ENCODE peak calls at places on chromosomes 3 and 15, in ten cellular contexts. E is MCF 10A, C is A549, H is left ventricle myocardium inferior, M is fibroblast of lung, X is thoracic aorta, K is psoas muscle, V is body of pancreas, L is nephron progenitor cell, U is transverse colon. Z is an unnamed sample.

GRCh38 chr15:88738796-88739195 is 64.4 kb upstream of the ACAN start:
- DNase-seq in E (no peak), C (no peak), H (no peak), M (no peak), X (no peak), K (no peak), V (no peak), L (no peak), U (no peak), Z (no peak)

GRCh38 chr3:103002447-103002846 is 567.6 kb downstream of the ZPLD1 start:
- DNase-seq in E (peak), C (no peak), H (no peak), M (peak), X (no peak), K (no peak), V (no peak), L (no peak), U (no peak), Z (no peak)

GRCh38 chr3:36710606-36711005 is 53.7 kb downstream of the DCLK3 start:
- DNase-seq in E (no peak), C (no peak), H (no peak), M (no peak), X (no peak), K (no peak), V (no peak), L (no peak), U (no peak), Z (no peak)

GRCh38 chr3:29695905-29696238 is 415.0 kb downstream of the RBMS3 start:
- DNase-seq in E (no peak), C (no peak), H (no peak), M (no peak), X (no peak), K (no peak), V (no peak), L (no peak), U (no peak), Z (no peak)

GRCh38 chr3:12869025-12869695 is 27.8 kb upstream of the RPL32 start:
- DNase-seq in E (no peak), C (no peak), H (peak), M (no peak), X (no peak), K (peak), V (peak), L (peak), U (peak), Z (peak)

GRCh38 chr3:51692980-51693395 is 13.9 kb upstream of the GRM2 start:
- DNase-seq in E (no peak), C (no peak), H (no peak), M (no peak), X (no peak), K (no peak), V (no peak), L (no peak), U (no peak), Z (no peak)

GRCh38 chr15:88440021-88440420 is 27.2 kb downstream of the MRPL46 start:
- DNase-seq in E (peak), C (peak), H (no peak), M (peak), X (no peak), K (no peak), V (no peak), L (no peak), U (no peak), Z (no peak)

GRCh38 chr3:79052054-79052681 is 715.6 kb downstream of the ROBO1 start:
- DNase-seq in E (no peak), C (no peak), H (no peak), M (peak), X (no peak), K (no peak), V (no peak), L (peak), U (no peak), Z (no peak)

GRCh38 chr15:56835598-56836275 is 82.7 kb upstream of the TCF12 start:
- DNase-seq in E (peak), C (no peak), H (no peak), M (no peak), X (no peak), K (no peak), V (no peak), L (no peak), U (no peak), Z (no peak)

GRCh38 chr3:196067439-196067838 is 14.5 kb downstream of the TFRC start:
- DNase-seq in E (no peak), C (no peak), H (no peak), M (no peak), X (no peak), K (no peak), V (no peak), L (no peak), U (no peak), Z (no peak)

GRCh38 chr3:114770874-114771273 is 376.2 kb downstream of the ZBTB20 start:
- DNase-seq in E (peak), C (peak), H (no peak), M (peak), X (no peak), K (no peak), V (no peak), L (no peak), U (no peak), Z (no peak)

GRCh38 chr3:197700095-197700494 is 36.6 kb downstream of the RUBCN start:
- DNase-seq in E (no peak), C (no peak), H (no peak), M (no peak), X (no peak), K (no peak), V (no peak), L (no peak), U (no peak), Z (no peak)

GRCh38 chr3:55571913-55572312 is 84.8 kb upstream of the WNT5A start:
- DNase-seq in E (no peak), C (no peak), H (peak), M (no peak), X (no peak), K (peak), V (peak), L (peak), U (peak), Z (no peak)

GRCh38 chr15:90037961-90038633 is 37.0 kb downstream of the ZNF710 start:
- DNase-seq in E (peak), C (no peak), H (no peak), M (peak), X (no peak), K (peak), V (no peak), L (no peak), U (no peak), Z (no peak)

GRCh38 chr3:159828542-159828943 is 160.1 kb upstream of the IL12A start:
- DNase-seq in E (peak), C (peak), H (no peak), M (peak), X (no peak), K (no peak), V (no peak), L (no peak), U (no peak), Z (no peak)

GRCh38 chr3:144187531-144188230 is 216.1 kb downstream of the DIPK2A start:
- DNase-seq in E (no peak), C (no peak), H (no peak), M (peak), X (no peak), K (no peak), V (no peak), L (no peak), U (no peak), Z (no peak)

GRCh38 chr3:9669720-9670432 is 20.6 kb downstream of the MTMR14 start:
- DNase-seq in E (no peak), C (no peak), H (peak), M (no peak), X (no peak), K (no peak), V (peak), L (no peak), U (no peak), Z (no peak)

GRCh38 chr3:47976135-47976758 is 40.0 kb downstream of the MAP4 start:
- DNase-seq in E (no peak), C (no peak), H (no peak), M (no peak), X (no peak), K (no peak), V (no peak), L (no peak), U (no peak), Z (no peak)

GRCh38 chr3:32226875-32227500 is 11.5 kb upstream of the CMTM8 start:
- DNase-seq in E (peak), C (peak), H (no peak), M (peak), X (no peak), K (no peak), V (no peak), L (no peak), U (no peak), Z (no peak)

GRCh38 chr15:67173015-67173414 is 81.4 kb downstream of the AAGAB start:
- DNase-seq in E (no peak), C (no peak), H (no peak), M (no peak), X (no peak), K (no peak), V (no peak), L (no peak), U (no peak), Z (no peak)

GRCh38 chr3:63972987-63973386 is 50.3 kb downstream of the PSMD6 start:
- DNase-seq in E (no peak), C (no peak), H (no peak), M (no peak), X (no peak), K (no peak), V (peak), L (no peak), U (no peak), Z (no peak)

GRCh38 chr15:45678459-45679178 is 43.8 kb downstream of the SQOR start:
- DNase-seq in E (no peak), C (no peak), H (no peak), M (no peak), X (no peak), K (no peak), V (no peak), L (no peak), U (no peak), Z (no peak)

GRCh38 chr15:74548236-74548635 is 7.2 kb downstream of the ARID3B start:
- DNase-seq in E (no peak), C (no peak), H (no peak), M (no peak), X (no peak), K (no peak), V (no peak), L (no peak), U (no peak), Z (no peak)

GRCh38 chr15:25175789-25176615 is 221.2 kb downstream of the SNRPN start:
- DNase-seq in E (no peak), C (no peak), H (peak), M (no peak), X (no peak), K (peak), V (peak), L (no peak), U (peak), Z (peak)

GRCh38 chr3:138477120-138477519 is 42.7 kb downstream of the ESYT3 start:
- DNase-seq in E (no peak), C (no peak), H (no peak), M (no peak), X (no peak), K (no peak), V (no peak), L (no peak), U (no peak), Z (no peak)

GRCh38 chr15:80587007-80587406 is 108.1 kb upstream of the ABHD17C start:
- DNase-seq in E (no peak), C (no peak), H (no peak), M (no peak), X (no peak), K (no peak), V (no peak), L (no peak), U (no peak), Z (no peak)

GRCh38 chr15:85618956-85619491 is 175.7 kb downstream of the KLHL25 start:
- DNase-seq in E (peak), C (peak), H (peak), M (peak), X (peak), K (peak), V (peak), L (peak), U (peak), Z (no peak)

GRCh38 chr3:27589795-27590194 is 105.6 kb upstream of the SLC4A7 start:
- DNase-seq in E (no peak), C (no peak), H (no peak), M (no peak), X (no peak), K (no peak), V (no peak), L (no peak), U (no peak), Z (no peak)

GRCh38 chr15:92224843-92225242 is 168.8 kb upstream of the ST8SIA2 start:
- DNase-seq in E (no peak), C (no peak), H (no peak), M (no peak), X (no peak), K (no peak), V (no peak), L (no peak), U (no peak), Z (no peak)

GRCh38 chr3:126484148-126484547 is 8.5 kb upstream of the ZXDC start:
- DNase-seq in E (no peak), C (no peak), H (no peak), M (no peak), X (no peak), K (no peak), V (no peak), L (no peak), U (no peak), Z (no peak)

GRCh38 chr3:152496286-152496685 is 227.6 kb downstream of the MBNL1 start:
- DNase-seq in E (no peak), C (no peak), H (no peak), M (peak), X (no peak), K (no peak), V (no peak), L (no peak), U (no peak), Z (no peak)

GRCh38 chr3:63096248-63097058 is 181.7 kb upstream of the SYNPR start:
- DNase-seq in E (no peak), C (peak), H (no peak), M (no peak), X (no peak), K (no peak), V (no peak), L (no peak), U (no peak), Z (no peak)

GRCh38 chr3:170740726-170741591 is 129.0 kb downstream of the RPL22L1 start:
- DNase-seq in E (peak), C (peak), H (peak), M (peak), X (no peak), K (peak), V (peak), L (no peak), U (peak), Z (no peak)

GRCh38 chr3:100103558-100104441 is 10.5 kb downstream of the FILIP1L start:
- DNase-seq in E (no peak), C (no peak), H (no peak), M (peak), X (no peak), K (no peak), V (peak), L (no peak), U (peak), Z (no peak)

GRCh38 chr3:58577269-58577821 is at the start of gene FAM107A:
- DNase-seq in E (no peak), C (peak), H (peak), M (peak), X (peak), K (no peak), V (peak), L (no peak), U (peak), Z (no peak)
- TF ChIP-seq CTCF in E (no peak), C (no peak), H (peak), M (peak), X (no peak), K (no peak), V (peak), L (no peak), U (no peak), Z (no peak)

DNA sequence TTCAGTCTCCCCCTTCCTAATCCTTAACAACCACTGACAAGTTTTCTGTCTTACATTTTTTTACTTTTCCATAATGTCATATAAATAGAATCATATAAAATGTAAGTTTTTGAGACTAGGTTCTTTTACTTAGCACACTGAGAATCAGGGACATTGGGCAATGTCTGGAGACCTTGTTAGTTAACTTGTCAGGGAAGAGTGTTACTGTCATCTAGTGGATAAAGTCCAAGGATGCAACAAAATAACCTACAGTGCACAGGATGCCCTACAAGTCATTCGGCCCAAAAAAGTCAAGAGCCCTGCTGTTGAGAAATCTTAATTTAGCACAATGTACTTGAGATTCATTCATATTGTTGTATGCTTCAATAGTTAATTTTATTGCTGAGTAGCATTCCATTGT is 95.6 kb upstream of the MCTP2 start:
- DNase-seq in E (peak), C (peak), H (no peak), M (no peak), X (no peak), K (no peak), V (no peak), L (no peak), U (no peak), Z (no peak)
- TF ChIP-seq CTCF in E (no peak), C (no peak), H (no peak), M (no peak), X (no peak), K (no peak), V (no peak), L (peak), U (no peak), Z (no peak)

GRCh38 chr3:96814581-96815567 is at the start of gene EPHA6:
- DNase-seq in E (no peak), C (no peak), H (no peak), M (no peak), X (no peak), K (no peak), V (no peak), L (peak), U (no peak), Z (peak)

GRCh38 chr3:96813134-96813819 is 1.1 kb upstream of the EPHA6 start:
- DNase-seq in E (peak), C (peak), H (peak), M (peak), X (no peak), K (peak), V (peak), L (peak), U (peak), Z (peak)

GRCh38 chr3:96813820-96814580 is 394 bp upstream of the EPHA6 start:
- DNase-seq in E (peak), C (peak), H (peak), M (peak), X (no peak), K (peak), V (peak), L (peak), U (peak), Z (peak)
- TF ChIP-seq CTCF in E (peak), C (no peak), H (no peak), M (peak), X (no peak), K (no peak), V (peak), L (no peak), U (peak), Z (peak)

GRCh38 chr15:28913171-28913765 is 27.5 kb downstream of the APBA2 start:
- DNase-seq in E (no peak), C (peak), H (no peak), M (no peak), X (no peak), K (no peak), V (no peak), L (no peak), U (no peak), Z (no peak)
- TF ChIP-seq CTCF in E (no peak), C (no peak), H (peak), M (peak), X (no peak), K (no peak), V (no peak), L (peak), U (no peak), Z (peak)

Z was measured in progenitor cell of endocrine pancreas.